ENCODE peak calls at places on chromosomes 1 and 21, in four cellular contexts. C, D, J and S are unnamed samples. For H3K4me1 and H3K27me3, the result is how much of the 10 kb centered on the place peaks cover.

GRCh38 chr1:233654667-233655432 is 40.9 kb downstream of the KCNK1 start:
- DNase-seq in C (no peak), J (no peak), D (peak), S (no peak)

GRCh38 chr1:62377043-62377562 is 57.9 kb upstream of the KANK4 start:
- DNase-seq in C (no peak), J (no peak), D (no peak), S (no peak)

GRCh38 chr1:56799605-56800398 is 19.4 kb downstream of the FYB2 start:
- DNase-seq in J (no peak), C (no peak), D (no peak), S (no peak)

GRCh38 chr1:77282866-77283539 is 1.2 kb downstream of the AK5 start:
- DNase-seq in D (peak), C (peak), J (no peak), S (peak)

GRCh38 chr1:232979596-232979995 is 29.2 kb downstream of the NTPCR start:
- DNase-seq in D (no peak), J (no peak), C (no peak), S (no peak)

GRCh38 chr1:233394860-233395717 is 67.6 kb downstream of the MAP3K21 start:
- DNase-seq in J (no peak), C (peak), D (peak), S (peak)

GRCh38 chr1:240803151-240803550 is 191.2 kb upstream of the GREM2 start:
- DNase-seq in D (no peak), J (no peak), C (no peak), S (no peak)

GRCh38 chr21:14922980-14923379 is 141.8 kb downstream of the NRIP1 start:
- DNase-seq in J (no peak), D (no peak), C (no peak), S (no peak)

GRCh38 chr1:8790987-8791386 is 26.5 kb downstream of the RERE start:
- DNase-seq in D (no peak), C (no peak), J (no peak), S (no peak)

GRCh38 chr1:178966312-178966711 is 59.4 kb upstream of the FAM20B start:
- DNase-seq in J (no peak), C (no peak), D (no peak), S (no peak)

GRCh38 chr1:94522304-94522703 is 19.3 kb downstream of the F3 start:
- DNase-seq in D (peak), J (no peak), C (peak), S (no peak)

GRCh38 chr1:165891461-165891860 is 64.0 kb downstream of the UCK2 start:
- DNase-seq in D (no peak), C (no peak), J (no peak), S (no peak)

GRCh38 chr1:150626150-150626549 is 3.3 kb downstream of the ENSA start:
- DNase-seq in D (no peak), J (no peak), C (no peak), S (no peak)

GRCh38 chr1:31510853-31511789 is 65.2 kb upstream of the TINAGL1 start:
- DNase-seq in C (no peak), D (peak), J (no peak), S (peak)

GRCh38 chr21:42761776-42762335 is 108.4 kb downstream of the PDE9A start:
- DNase-seq in C (no peak), D (no peak), J (no peak), S (no peak)

GRCh38 chr1:35932941-35933340 is 2.0 kb downstream of the AGO3 start:
- DNase-seq in J (no peak), D (no peak), C (no peak), S (no peak)

GRCh38 chr1:190808035-190808434 is 330.4 kb upstream of the BRINP3 start:
- DNase-seq in J (no peak), C (no peak), D (no peak), S (no peak)

GRCh38 chr1:53561488-53562115 is 102.4 kb downstream of the DMRTB1 start:
- DNase-seq in D (no peak), J (no peak), C (no peak), S (peak)

GRCh38 chr21:44853601-44854390 is 19.7 kb downstream of the PTTG1IP start:
- DNase-seq in J (no peak), D (no peak), C (no peak), S (no peak)
- H3K4me3 ChIP-seq in J (no peak), D (no peak), C (no peak), S (no peak)

DNA sequence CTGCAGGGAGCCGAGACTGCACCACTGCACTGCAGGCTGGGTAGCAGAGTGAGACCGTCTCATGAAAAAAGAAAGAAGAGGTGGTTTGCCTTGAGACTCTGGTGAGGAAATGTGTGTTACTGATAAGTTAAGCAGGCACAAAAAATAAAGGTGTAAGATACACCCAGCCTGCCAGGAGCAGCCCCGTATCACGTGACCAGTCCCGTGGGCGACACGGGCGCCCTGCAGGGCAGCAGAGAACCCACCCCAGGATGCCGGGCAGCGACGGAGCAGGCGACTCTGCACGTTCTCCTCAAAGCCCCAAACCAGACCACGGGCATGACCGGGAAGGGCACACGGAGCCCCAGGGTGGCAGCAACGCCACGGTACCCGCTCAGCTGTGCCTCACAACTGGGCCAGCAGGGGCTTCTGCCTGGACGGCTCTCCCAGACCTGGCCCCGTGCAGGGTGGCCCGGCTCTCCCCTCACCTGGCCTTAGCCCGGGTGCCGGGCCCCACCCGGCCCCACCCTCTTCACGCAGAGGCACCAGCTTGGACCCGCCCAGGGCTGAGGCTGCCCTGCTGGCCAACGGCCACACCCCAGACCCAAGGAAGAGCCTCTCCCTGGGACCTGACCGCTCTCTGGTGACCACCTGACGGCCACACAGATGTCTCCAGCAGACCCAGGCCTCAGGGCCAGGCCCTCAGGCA is 8.1 kb upstream of the TNFRSF4 start:
- DNase-seq in J (no peak), D (no peak), C (no peak), S (no peak)
- H3K4me1 ChIP-seq in J (under half), D (under half), C (under half), S (under half)

GRCh38 chr1:22248746-22249145 is 105.8 kb upstream of the WNT4 start:
- DNase-seq in C (no peak), D (no peak), J (no peak), S (no peak)

GRCh38 chr1:22247527-22248218 is 104.8 kb upstream of the WNT4 start:
- DNase-seq in D (no peak), C (no peak), J (no peak), S (no peak)

GRCh38 chr1:22250724-22251123 is 107.8 kb upstream of the WNT4 start:
- DNase-seq in C (no peak), J (no peak), D (peak), S (peak)

GRCh38 chr1:22252248-22252647 is 109.4 kb upstream of the WNT4 start:
- DNase-seq in J (no peak), D (no peak), C (no peak), S (no peak)

GRCh38 chr1:22249928-22250680 is 107.2 kb upstream of the WNT4 start:
- DNase-seq in J (no peak), C (no peak), D (no peak), S (no peak)
- H3K27me3 ChIP-seq in J (under half), C (half or more), D (under half), S (under half)

GRCh38 chr1:38800720-38801671 is 58.6 kb downstream of the RRAGC start:
- DNase-seq in D (no peak), J (no peak), C (no peak), S (peak)

GRCh38 chr1:38806090-38806489 is 53.5 kb downstream of the RRAGC start:
- DNase-seq in C (no peak), D (no peak), J (no peak), S (no peak)

GRCh38 chr1:38805036-38805435 is 54.5 kb downstream of the RRAGC start:
- DNase-seq in C (no peak), J (no peak), D (no peak), S (no peak)

GRCh38 chr1:38803647-38804046 is 55.9 kb downstream of the RRAGC start:
- DNase-seq in C (no peak), D (no peak), J (no peak), S (no peak)

GRCh38 chr1:38804062-38804886 is 55.3 kb downstream of the RRAGC start:
- DNase-seq in C (peak), D (no peak), J (no peak), S (peak)
- H3K4me3 ChIP-seq in C (peak), D (peak), J (no peak), S (peak)

GRCh38 chr1:28132110-28132897 is 43.9 kb upstream of the EYA3 start:
- DNase-seq in D (no peak), J (no peak), C (no peak), S (no peak)

GRCh38 chr1:28139033-28139712 is 37.3 kb downstream of the PTAFR start:
- DNase-seq in C (no peak), D (no peak), J (no peak), S (no peak)

GRCh38 chr1:28135910-28136635 is 40.4 kb downstream of the PTAFR start:
- DNase-seq in J (no peak), D (no peak), C (no peak), S (no peak)

GRCh38 chr1:28134651-28135207 is 41.8 kb downstream of the PTAFR start:
- DNase-seq in D (no peak), C (no peak), J (no peak), S (no peak)

GRCh38 chr1:28136636-28137613 is 39.6 kb downstream of the PTAFR start:
- DNase-seq in J (no peak), C (no peak), D (no peak), S (no peak)
- H3K4me1 ChIP-seq in J (under half), C (under half), D (under half), S (under half)

DNA sequence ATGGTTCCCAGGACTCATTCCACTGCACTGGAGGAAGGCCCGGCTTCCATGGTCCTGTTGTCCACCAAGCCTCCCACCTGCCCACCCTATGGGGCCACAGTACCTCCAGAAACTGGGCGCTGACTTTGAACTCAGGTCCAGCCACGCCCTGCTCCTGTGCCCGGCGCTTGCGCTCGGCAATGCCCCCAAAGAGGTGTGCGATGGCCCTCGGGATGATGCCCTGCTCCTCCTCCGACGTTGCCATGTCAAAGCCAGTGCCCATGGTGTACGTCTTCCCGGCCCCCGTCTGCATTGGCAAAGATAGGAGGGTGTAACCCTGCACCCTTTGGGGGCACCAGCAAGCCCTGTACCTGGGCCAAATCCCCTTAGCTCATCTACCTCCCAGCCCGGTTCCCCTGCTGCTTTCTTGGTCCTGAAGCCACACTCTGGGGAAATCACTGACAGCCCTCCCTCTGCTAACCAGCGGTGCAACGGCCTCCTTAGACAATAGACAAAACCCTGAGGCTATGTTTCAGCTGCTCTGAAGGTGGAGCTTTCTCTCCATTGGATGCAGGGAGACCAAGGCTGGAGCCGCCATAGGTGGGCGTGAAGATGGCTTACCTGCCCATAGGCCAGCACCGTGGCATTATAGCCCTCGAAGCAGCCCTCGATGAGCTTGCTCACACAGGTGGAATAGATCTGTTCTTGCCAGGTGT is 14.7 kb downstream of the KIF21B start:
- DNase-seq in J (no peak), D (no peak), C (peak), S (no peak)
- H3K27me3 ChIP-seq in J (under half), D (under half), C (under half), S (under half)

DNA sequence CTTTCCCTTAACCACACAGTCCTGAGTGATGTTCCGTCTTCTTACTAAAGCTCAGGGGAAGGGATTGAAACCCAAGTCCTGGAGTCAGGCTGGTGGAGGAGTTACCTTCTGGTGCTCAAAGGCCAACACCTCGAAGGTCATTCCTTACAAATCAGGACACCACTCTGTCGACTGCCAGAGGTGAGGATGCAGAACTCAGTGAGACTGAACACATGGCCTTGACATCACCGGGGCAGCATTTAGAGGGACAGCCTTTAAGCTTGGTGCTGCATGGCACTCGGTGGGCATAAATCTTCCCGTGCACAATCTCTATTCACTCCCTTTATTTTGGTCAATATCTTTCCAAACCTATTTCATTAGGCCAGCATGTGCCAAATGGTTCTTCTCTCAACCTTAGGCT is 130.9 kb downstream of the ASTN1 start:
- DNase-seq in D (no peak), C (no peak), J (no peak), S (no peak)
- H3K4me3 ChIP-seq in D (no peak), C (no peak), J (no peak), S (no peak)

GRCh38 chr1:63663301-63663700 is 70.1 kb downstream of the PGM1 start:
- DNase-seq in C (no peak), D (no peak), J (no peak), S (no peak)

GRCh38 chr1:63662846-63663245 is 69.6 kb downstream of the PGM1 start:
- DNase-seq in D (no peak), C (no peak), J (no peak), S (peak)

GRCh38 chr1:63662056-63662836 is 69.0 kb downstream of the PGM1 start:
- DNase-seq in J (no peak), D (no peak), C (no peak), S (peak)

GRCh38 chr1:63663873-63664272 is 70.7 kb downstream of the PGM1 start:
- DNase-seq in C (no peak), J (no peak), D (no peak), S (no peak)

DNA sequence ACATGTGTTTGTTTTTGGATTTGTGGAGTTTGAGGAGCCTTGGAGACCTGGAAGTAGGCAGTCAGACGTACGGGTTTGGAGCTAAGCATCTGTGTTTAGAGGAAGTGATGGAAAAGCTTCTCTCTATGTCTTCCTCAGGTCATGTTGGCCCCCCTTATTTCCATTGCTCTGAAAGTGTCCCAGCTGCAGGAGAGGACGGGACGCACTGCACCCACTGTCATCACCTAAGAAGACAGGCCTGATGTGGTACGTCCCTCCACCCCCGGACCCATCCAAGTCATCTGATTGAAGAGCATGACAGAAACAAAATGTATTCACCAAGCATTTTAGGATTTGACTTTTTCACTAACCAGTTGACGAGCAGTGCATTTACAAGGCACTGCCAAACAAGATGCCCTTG is 66.2 kb downstream of the PGM1 start:
- DNase-seq in C (no peak), J (no peak), D (no peak), S (no peak)
- H3K4me1 ChIP-seq in C (under half), J (under half), D (under half), S (under half)

DNA sequence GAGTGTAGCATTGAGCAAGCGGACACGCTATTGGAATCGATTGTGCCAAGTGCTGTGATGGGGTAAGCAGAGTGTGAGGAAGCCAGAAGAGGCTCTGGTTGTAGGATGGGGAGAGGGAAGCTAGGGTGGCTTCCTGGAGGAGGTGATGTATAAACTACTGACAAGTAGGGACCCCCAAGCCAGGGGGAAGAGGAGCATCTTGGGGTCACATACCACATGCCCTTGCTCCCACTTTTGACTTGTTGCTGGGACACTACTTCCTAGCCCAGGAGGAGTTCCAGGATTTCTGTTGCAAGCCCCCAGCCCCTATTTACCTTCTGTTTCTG is 49.9 kb upstream of the IFNLR1 start:
- DNase-seq in D (no peak), J (no peak), C (no peak), S (no peak)
- H3K27me3 ChIP-seq in D (under half), J (under half), C (under half), S (under half)